ENCODE peak calls at places on chromosomes 1 and 21, in eight cellular contexts. D is Peyer's patch, K is H54, S is breast epithelium, N is uterus, Q is IMR-90, W is K562, U is HepG2. V is an unnamed sample.

GRCh38 chr1:180309338-180309737 is 79.3 kb downstream of the LHX4 start:
- DNase-seq in K (peak; percentile 9), W (no peak), D (no peak), N (no peak), U (peak; percentile 54), S (no peak), Q (peak; percentile 74), V (no peak)

GRCh38 chr1:45400049-45400448 is 59.8 kb upstream of the MUTYH start:
- DNase-seq in N (no peak), D (no peak), S (no peak), W (no peak), U (no peak), Q (no peak), K (no peak), V (no peak)

GRCh38 chr21:31218830-31219608 is 125.0 kb downstream of the TIAM1 start:
- DNase-seq in Q (peak; percentile 29), D (no peak), W (no peak), N (peak; percentile 18), K (no peak), U (no peak), S (no peak), V (no peak)

GRCh38 chr1:196423612-196424011 is 184.6 kb downstream of the KCNT2 start:
- DNase-seq in S (no peak), D (no peak), U (no peak), Q (peak; percentile 43), W (no peak), N (no peak), K (no peak), V (no peak)

GRCh38 chr1:17227358-17227915 is 21.5 kb upstream of the PADI3 start:
- DNase-seq in U (no peak), K (no peak), N (no peak), Q (no peak), D (no peak), W (no peak), S (no peak), V (no peak)

GRCh38 chr1:170114916-170115315 is 30.8 kb upstream of the NTMT2 start:
- DNase-seq in W (no peak), S (no peak), N (no peak), K (no peak), U (no peak), D (no peak), Q (peak; percentile 51), V (no peak)

GRCh38 chr1:1082239-1083180 is 8.4 kb upstream of the RNF223 start:
- DNase-seq in D (no peak), U (no peak), N (no peak), Q (no peak), S (peak; percentile 50), K (no peak), W (no peak), V (peak; percentile 66)

GRCh38 chr1:21834666-21835065 is 22.6 kb downstream of the LDLRAD2 start:
- DNase-seq in K (no peak), S (no peak), Q (no peak), D (no peak), U (no peak), N (no peak), W (no peak), V (no peak)

GRCh38 chr1:86696522-86696921 is 7.9 kb upstream of the SH3GLB1 start:
- DNase-seq in K (no peak), U (no peak), Q (peak; percentile 28), W (no peak), S (no peak), D (no peak), N (no peak), V (no peak)

GRCh38 chr1:207050768-207051614 is at the start of gene YOD1:
- DNase-seq in W (peak; percentile 88), S (peak; percentile 92), U (peak; percentile 86), K (peak; percentile 61), N (peak; percentile 91), Q (peak; percentile 88), D (peak; percentile 87), V (peak; percentile 95)
- TF ChIP-seq POLR2A in W (peak; percentile 94), S (no peak), U (peak; percentile 66), K (peak; percentile 76), N (no peak), Q (peak; percentile 81), D (peak; percentile 44), V (peak; percentile 27)

GRCh38 chr1:12594966-12595838 is 22.8 kb downstream of the DHRS3 start:
- DNase-seq in U (no peak), S (peak; percentile 68), Q (peak; percentile 59), K (no peak), D (peak; percentile 46), W (no peak), N (peak; percentile 58), V (peak; percentile 86)
- TF ChIP-seq POLR2A in U (no peak), S (no peak), Q (peak; percentile 36), K (no peak), D (no peak), W (no peak), N (no peak), V (no peak)

GRCh38 chr1:36155560-36156328 is at the start of gene MAP7D1:
- DNase-seq in Q (peak; percentile 80), D (peak; percentile 80), N (peak; percentile 91), U (peak; percentile 57), S (peak; percentile 85), W (peak; percentile 94), K (peak; percentile 82), V (peak; percentile 96)
- TF ChIP-seq POLR2A in Q (peak; percentile 90), D (peak; percentile 79), N (peak; percentile 65), U (no peak), S (peak; percentile 67), W (peak; percentile 91), K (peak; percentile 93), V (peak; percentile 97)

DNA sequence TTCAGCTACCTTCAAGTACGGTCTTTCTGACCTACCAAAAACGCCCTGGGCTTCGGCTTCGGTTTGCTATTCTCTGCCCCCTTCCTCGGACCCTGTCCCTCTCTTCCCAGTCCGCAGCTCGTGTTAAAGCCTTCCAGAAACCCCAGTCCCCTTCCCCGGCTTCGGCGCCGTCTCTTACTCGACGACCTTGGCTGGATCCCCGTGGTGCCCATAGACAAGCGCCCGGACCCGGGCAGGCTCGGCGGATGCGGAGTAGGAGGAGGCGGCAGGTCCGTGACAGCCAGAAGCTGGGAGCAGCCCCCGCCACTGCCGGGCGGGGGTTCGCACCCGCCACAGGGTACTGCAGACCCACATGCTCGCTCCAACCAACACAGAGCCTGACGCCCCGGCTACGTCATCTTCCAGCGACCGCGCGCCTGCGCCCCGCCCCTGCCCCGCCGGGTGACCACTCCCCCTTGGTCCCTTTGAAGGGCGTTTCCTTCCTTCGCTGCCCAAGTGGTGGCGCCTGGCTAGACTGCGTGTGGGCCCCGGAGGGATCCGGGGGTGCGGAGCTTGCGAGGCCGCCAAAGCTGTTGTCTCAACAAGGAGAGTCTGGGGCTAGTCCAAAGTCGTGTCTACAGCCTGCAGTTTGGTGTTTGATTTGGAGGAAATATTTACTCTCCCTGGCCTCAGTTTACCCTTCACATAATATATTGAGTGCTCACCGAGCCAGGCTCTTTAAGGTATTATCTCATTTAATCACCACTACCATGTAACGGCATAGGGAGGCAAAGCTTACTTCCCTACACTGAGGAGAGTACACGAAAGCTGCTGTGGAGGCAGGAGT is at the start of gene MECR:
- DNase-seq in U (peak; percentile 83), W (peak; percentile 99), Q (peak; percentile 89), D (peak; percentile 87), K (peak; percentile 75), N (peak; percentile 92), S (peak; percentile 95), V (peak; percentile 96)
- TF ChIP-seq POLR2A in U (no peak), W (peak; percentile 91), Q (peak; percentile 80), D (peak; percentile 55), K (peak; percentile 63), N (peak; percentile 19), S (peak; percentile 42), V (peak; percentile 40)

V was measured in sigmoid colon.